ENCODE peak calls at places on chromosomes 16 and 17, in seven cellular contexts. W is GM12878; Y is anterior cingulate cortex; X is amygdala; I is activated CD4-positive, alpha-beta T cell treated with anti-CD3 and anti-CD28 coated beads for 24 hours; T is GM23248; Z is activated CD8-positive, alpha-beta memory T cell treated with anti-CD3 and anti-CD28 coated beads for 24 hours. S is an unnamed sample.
A peak's percentile ranks its signal among the peaks of the same experiment; 100 is the strongest.

GRCh38 chr17:28030386-28030785 is 12.1 kb upstream of the NLK start:
- DNase-seq in X (no peak), Z (no peak), I (no peak), Y (no peak), W (no peak), T (no peak), S (no peak)

GRCh38 chr16:50252082-50252611 is 14.2 kb upstream of the ADCY7 start:
- DNase-seq in Y (no peak), W (no peak), I (no peak), X (no peak), Z (no peak), T (no peak), S (no peak)

GRCh38 chr16:81544691-81545365 is 100.2 kb downstream of the CMIP start:
- DNase-seq in W (no peak), T (no peak), Z (no peak), X (no peak), I (no peak), Y (no peak), S (no peak)

GRCh38 chr16:11168386-11169065 is 87.5 kb downstream of the SOCS1 start:
- DNase-seq in T (peak; percentile 12), Y (no peak), Z (no peak), X (no peak), I (no peak), W (no peak), S (no peak)

GRCh38 chr17:19724501-19725420 is 8.4 kb upstream of the SLC47A2 start:
- DNase-seq in T (peak; percentile 75), X (peak; percentile 25), Y (no peak), Z (peak; percentile 74), W (no peak), I (peak; percentile 29), S (no peak)

GRCh38 chr17:48608921-48609505 is 1.8 kb downstream of the HOXB7 start:
- DNase-seq in X (no peak), Y (no peak), Z (no peak), T (no peak), I (no peak), W (no peak), S (no peak)

GRCh38 chr16:26983426-26983825 is 83.3 kb upstream of the C16orf82 start:
- DNase-seq in X (no peak), Z (no peak), I (no peak), W (no peak), T (peak; percentile 84), Y (no peak), S (no peak)

GRCh38 chr16:89922477-89922883 is 662 bp upstream of the TUBB3 start:
- DNase-seq in W (no peak), Z (peak; percentile 77), I (no peak), T (peak; percentile 96), Y (no peak), X (peak; percentile 35), S (no peak)

GRCh38 chr16:73329363-73330306 is 281.7 kb upstream of the ZFHX3 start:
- DNase-seq in Z (no peak), Y (no peak), X (peak; percentile 28), W (no peak), T (no peak), I (no peak), S (peak; percentile 7)

GRCh38 chr17:79791354-79792123 is 5.3 kb downstream of the CBX8 start:
- DNase-seq in Y (no peak), X (no peak), I (no peak), T (no peak), Z (peak; percentile 59), W (no peak), S (no peak)

GRCh38 chr16:21984062-21984461 is 16.9 kb downstream of the PDZD9 start:
- DNase-seq in X (no peak), Y (no peak), T (no peak), Z (no peak), I (no peak), W (no peak), S (no peak)

GRCh38 chr16:13478991-13479390 is 441.0 kb upstream of the ERCC4 start:
- DNase-seq in I (no peak), T (no peak), W (no peak), Z (no peak), Y (no peak), X (no peak), S (no peak)

GRCh38 chr16:56469748-56470147 is 18.4 kb downstream of the OGFOD1 start:
- DNase-seq in Z (no peak), W (no peak), T (no peak), X (no peak), I (no peak), Y (no peak), S (no peak)

GRCh38 chr17:64638552-64639198 is 23.4 kb downstream of the SMURF2 start:
- DNase-seq in W (no peak), X (no peak), Z (no peak), Y (no peak), T (peak; percentile 68), I (no peak), S (no peak)

GRCh38 chr17:76672270-76672851 is 28.8 kb upstream of the ST6GALNAC1 start:
- DNase-seq in W (no peak), Z (no peak), T (peak; percentile 55), I (no peak), X (no peak), Y (no peak), S (no peak)

GRCh38 chr16:10981697-10982216 is 37.4 kb downstream of the CLEC16A start:
- DNase-seq in X (no peak), Y (no peak), W (no peak), T (peak; percentile 14), I (no peak), Z (no peak), S (no peak)

GRCh38 chr16:65249768-65250167 is 127.9 kb upstream of the CDH11 start:
- DNase-seq in W (no peak), X (no peak), I (no peak), T (peak; percentile 62), Z (no peak), Y (no peak), S (no peak)

GRCh38 chr17:15422392-15422957 is 44.9 kb downstream of the CDRT4 start:
- DNase-seq in I (no peak), Y (no peak), W (no peak), X (no peak), T (no peak), Z (no peak), S (no peak)

GRCh38 chr17:7697828-7698588 is 7.0 kb upstream of the EFNB3 start:
- DNase-seq in W (no peak), Z (no peak), Y (no peak), X (no peak), I (no peak), T (no peak), S (no peak)

GRCh38 chr16:68786685-68787418 is 49.8 kb downstream of the CDH1 start:
- DNase-seq in W (no peak), Z (no peak), T (peak; percentile 30), X (peak; percentile 65), Y (no peak), I (no peak), S (peak; percentile 84)

GRCh38 chr17:8312726-8313600 is 2.9 kb downstream of the ARHGEF15 start:
- DNase-seq in X (no peak), Z (no peak), W (no peak), I (no peak), T (no peak), Y (no peak), S (no peak)

GRCh38 chr17:55265434-55266021 is 768 bp downstream of the HLF start:
- DNase-seq in T (peak; percentile 22), X (no peak), Z (peak; percentile 63), W (no peak), I (no peak), Y (no peak), S (no peak)

GRCh38 chr17:34009946-34010345 is 245.1 kb upstream of the CCL2 start:
- DNase-seq in I (no peak), Y (no peak), Z (no peak), X (no peak), W (no peak), T (no peak), S (no peak)

GRCh38 chr17:82076785-82077591 is 11.4 kb upstream of the DUS1L start:
- DNase-seq in X (no peak), T (no peak), Y (no peak), I (no peak), Z (no peak), W (no peak), S (no peak)

GRCh38 chr17:28317099-28317964 is 1.7 kb upstream of the TMEM97 start:
- DNase-seq in W (no peak), X (no peak), Y (no peak), I (no peak), T (no peak), Z (no peak), S (no peak)

GRCh38 chr16:27398894-27399853 is 2.8 kb upstream of the IL21R start:
- DNase-seq in I (no peak), X (no peak), Y (no peak), W (peak; percentile 89), T (no peak), Z (no peak), S (no peak)

GRCh38 chr16:51450913-51451312 is 299.8 kb upstream of the SALL1 start:
- DNase-seq in Z (no peak), I (no peak), W (no peak), X (no peak), Y (no peak), T (no peak), S (no peak)